ENCODE peak calls at places on chromosome 7, in ten cellular contexts. One of them, this sample, is unnamed.
A peak's percentile ranks its signal among the peaks of the same experiment; 100 is the strongest.

GRCh38 chr7:2661602-2662272 is 26.3 kb upstream of the AMZ1 start:
- DNase-seq in HL-60: no peak
- DNase-seq in cardiac fibroblast: no peak
- DNase-seq in CD8-positive, alpha-beta memory T cell: no peak
- DNase-seq in colonic mucosa: no peak
- DNase-seq in neuronal stem cell: no peak
- DNase-seq in endodermal cell: peak; percentile 71
- DNase-seq in IMR-90: no peak
- DNase-seq in gastrocnemius medialis: no peak
- DNase-seq in heart left ventricle: no peak
- DNase-seq in this sample: peak; percentile 65

GRCh38 chr7:131357282-131357880 is 29.7 kb downstream of the MKLN1 start:
- DNase-seq in HL-60: no peak
- DNase-seq in cardiac fibroblast: no peak
- DNase-seq in CD8-positive, alpha-beta memory T cell: no peak
- DNase-seq in colonic mucosa: no peak
- DNase-seq in neuronal stem cell: no peak
- DNase-seq in endodermal cell: no peak
- DNase-seq in IMR-90: no peak
- DNase-seq in gastrocnemius medialis: no peak
- DNase-seq in heart left ventricle: no peak
- DNase-seq in this sample: no peak

GRCh38 chr7:39688611-39689485 is 65.5 kb downstream of the RALA start:
- DNase-seq in HL-60: no peak
- DNase-seq in cardiac fibroblast: no peak
- DNase-seq in CD8-positive, alpha-beta memory T cell: no peak
- DNase-seq in colonic mucosa: no peak
- DNase-seq in neuronal stem cell: no peak
- DNase-seq in endodermal cell: no peak
- DNase-seq in IMR-90: no peak
- DNase-seq in gastrocnemius medialis: no peak
- DNase-seq in heart left ventricle: no peak
- DNase-seq in this sample: peak; percentile 46

GRCh38 chr7:388961-389701 is 99.2 kb downstream of the FOXL3 start:
- DNase-seq in HL-60: no peak
- DNase-seq in cardiac fibroblast: no peak
- DNase-seq in CD8-positive, alpha-beta memory T cell: no peak
- DNase-seq in colonic mucosa: peak; percentile 12
- DNase-seq in neuronal stem cell: no peak
- DNase-seq in endodermal cell: peak; percentile 17
- DNase-seq in IMR-90: no peak
- DNase-seq in gastrocnemius medialis: peak; percentile 4
- DNase-seq in heart left ventricle: no peak
- DNase-seq in this sample: no peak

GRCh38 chr7:70134029-70134445 is 535.8 kb downstream of the AUTS2 start:
- DNase-seq in HL-60: no peak
- DNase-seq in cardiac fibroblast: peak; percentile 5
- DNase-seq in CD8-positive, alpha-beta memory T cell: no peak
- DNase-seq in colonic mucosa: no peak
- DNase-seq in neuronal stem cell: no peak
- DNase-seq in endodermal cell: no peak
- DNase-seq in IMR-90: no peak
- DNase-seq in gastrocnemius medialis: no peak
- DNase-seq in heart left ventricle: no peak
- DNase-seq in this sample: no peak

GRCh38 chr7:5692845-5693278 is 88.6 kb downstream of the RNF216 start:
- DNase-seq in HL-60: no peak
- DNase-seq in cardiac fibroblast: peak; percentile 61
- DNase-seq in CD8-positive, alpha-beta memory T cell: no peak
- DNase-seq in colonic mucosa: no peak
- DNase-seq in neuronal stem cell: no peak
- DNase-seq in endodermal cell: no peak
- DNase-seq in IMR-90: peak; percentile 82
- DNase-seq in gastrocnemius medialis: no peak
- DNase-seq in heart left ventricle: no peak
- DNase-seq in this sample: no peak

GRCh38 chr7:13821152-13821787 is 168.2 kb downstream of the ETV1 start:
- DNase-seq in HL-60: no peak
- DNase-seq in cardiac fibroblast: no peak
- DNase-seq in CD8-positive, alpha-beta memory T cell: no peak
- DNase-seq in colonic mucosa: peak; percentile 29
- DNase-seq in neuronal stem cell: no peak
- DNase-seq in endodermal cell: no peak
- DNase-seq in IMR-90: peak; percentile 70
- DNase-seq in gastrocnemius medialis: no peak
- DNase-seq in heart left ventricle: no peak
- DNase-seq in this sample: no peak

GRCh38 chr7:141133646-141134045 is 59.8 kb downstream of the TMEM178B start:
- DNase-seq in HL-60: no peak
- DNase-seq in cardiac fibroblast: no peak
- DNase-seq in CD8-positive, alpha-beta memory T cell: no peak
- DNase-seq in colonic mucosa: no peak
- DNase-seq in neuronal stem cell: no peak
- DNase-seq in endodermal cell: no peak
- DNase-seq in IMR-90: no peak
- DNase-seq in gastrocnemius medialis: no peak
- DNase-seq in heart left ventricle: no peak
- DNase-seq in this sample: no peak

GRCh38 chr7:48171190-48171589 is at the start of gene ABCA13:
- DNase-seq in HL-60: no peak
- DNase-seq in cardiac fibroblast: no peak
- DNase-seq in CD8-positive, alpha-beta memory T cell: no peak
- DNase-seq in colonic mucosa: no peak
- DNase-seq in neuronal stem cell: no peak
- DNase-seq in endodermal cell: no peak
- DNase-seq in IMR-90: peak; percentile 43
- DNase-seq in gastrocnemius medialis: no peak
- DNase-seq in heart left ventricle: no peak
- DNase-seq in this sample: no peak

GRCh38 chr7:41882745-41883527 is 180.0 kb upstream of the INHBA start:
- DNase-seq in HL-60: no peak
- DNase-seq in cardiac fibroblast: no peak
- DNase-seq in CD8-positive, alpha-beta memory T cell: no peak
- DNase-seq in colonic mucosa: no peak
- DNase-seq in neuronal stem cell: no peak
- DNase-seq in endodermal cell: no peak
- DNase-seq in IMR-90: no peak
- DNase-seq in gastrocnemius medialis: no peak
- DNase-seq in heart left ventricle: no peak
- DNase-seq in this sample: no peak

GRCh38 chr7:41885078-41885477 is 182.2 kb upstream of the INHBA start:
- DNase-seq in HL-60: no peak
- DNase-seq in cardiac fibroblast: peak; percentile 36
- DNase-seq in CD8-positive, alpha-beta memory T cell: no peak
- DNase-seq in colonic mucosa: no peak
- DNase-seq in neuronal stem cell: no peak
- DNase-seq in endodermal cell: no peak
- DNase-seq in IMR-90: peak; percentile 64
- DNase-seq in gastrocnemius medialis: no peak
- DNase-seq in heart left ventricle: no peak
- DNase-seq in this sample: no peak

GRCh38 chr7:41881313-41882130 is 178.6 kb upstream of the INHBA start:
- DNase-seq in HL-60: peak; percentile 97
- DNase-seq in cardiac fibroblast: peak; percentile 27
- DNase-seq in CD8-positive, alpha-beta memory T cell: peak; percentile 72
- DNase-seq in colonic mucosa: peak; percentile 53
- DNase-seq in neuronal stem cell: no peak
- DNase-seq in endodermal cell: no peak
- DNase-seq in IMR-90: peak; percentile 89
- DNase-seq in gastrocnemius medialis: peak; percentile 14
- DNase-seq in heart left ventricle: peak; percentile 46
- DNase-seq in this sample: no peak

GRCh38 chr7:41880107-41880506 is 177.2 kb upstream of the INHBA start:
- DNase-seq in HL-60: no peak
- DNase-seq in cardiac fibroblast: peak; percentile 85
- DNase-seq in CD8-positive, alpha-beta memory T cell: no peak
- DNase-seq in colonic mucosa: no peak
- DNase-seq in neuronal stem cell: no peak
- DNase-seq in endodermal cell: no peak
- DNase-seq in IMR-90: peak; percentile 92
- DNase-seq in gastrocnemius medialis: no peak
- DNase-seq in heart left ventricle: no peak
- DNase-seq in this sample: no peak

DNA sequence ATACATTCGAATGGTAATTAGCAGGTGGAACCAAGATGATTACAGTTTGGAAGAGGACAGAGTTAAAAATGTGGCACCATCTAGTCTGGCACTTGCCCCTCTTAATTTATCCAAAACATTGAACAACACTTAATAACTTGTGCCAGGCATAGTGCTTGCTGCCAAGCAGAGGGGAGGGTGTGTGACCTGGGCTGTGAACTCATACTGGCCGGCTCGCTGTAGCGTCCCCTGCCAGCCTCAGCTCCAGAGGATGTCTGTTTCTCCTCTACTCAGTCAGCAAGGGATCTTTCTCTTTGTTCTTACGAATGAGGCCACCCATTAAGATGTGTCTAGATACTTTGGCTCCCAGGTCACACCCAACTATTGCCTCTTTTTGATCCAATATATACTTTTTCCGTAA is 179.4 kb upstream of the INHBA start:
- DNase-seq in HL-60: no peak
- DNase-seq in cardiac fibroblast: no peak
- DNase-seq in CD8-positive, alpha-beta memory T cell: no peak
- DNase-seq in colonic mucosa: no peak
- DNase-seq in neuronal stem cell: no peak
- DNase-seq in endodermal cell: no peak
- DNase-seq in IMR-90: no peak
- DNase-seq in gastrocnemius medialis: no peak
- DNase-seq in heart left ventricle: no peak
- DNase-seq in this sample: no peak
- H3K4me3 ChIP-seq in HL-60: no peak overlapping the region
- H3K4me3 ChIP-seq in cardiac fibroblast: no peak overlapping the region
- H3K4me3 ChIP-seq in CD8-positive, alpha-beta memory T cell: peak overlapping the region; percentile 41
- H3K4me3 ChIP-seq in colonic mucosa: no peak overlapping the region
- H3K4me3 ChIP-seq in neuronal stem cell: no peak overlapping the region
- H3K4me3 ChIP-seq in endodermal cell: no peak overlapping the region
- H3K4me3 ChIP-seq in IMR-90: no peak overlapping the region
- H3K4me3 ChIP-seq in gastrocnemius medialis: no peak overlapping the region
- H3K4me3 ChIP-seq in heart left ventricle: no peak overlapping the region
- H3K4me3 ChIP-seq in this sample: no peak overlapping the region

GRCh38 chr7:41940760-41941343 is 238.0 kb upstream of the INHBA start:
- DNase-seq in HL-60: peak; percentile 29
- DNase-seq in cardiac fibroblast: peak; percentile 84
- DNase-seq in CD8-positive, alpha-beta memory T cell: peak; percentile 28
- DNase-seq in colonic mucosa: peak; percentile 69
- DNase-seq in neuronal stem cell: peak; percentile 71
- DNase-seq in endodermal cell: peak; percentile 85
- DNase-seq in IMR-90: peak; percentile 79
- DNase-seq in gastrocnemius medialis: peak; percentile 53
- DNase-seq in heart left ventricle: peak; percentile 61
- DNase-seq in this sample: peak; percentile 86

GRCh38 chr7:41943098-41943577 is 240.2 kb upstream of the INHBA start:
- DNase-seq in HL-60: peak; percentile 56
- DNase-seq in cardiac fibroblast: peak; percentile 78
- DNase-seq in CD8-positive, alpha-beta memory T cell: peak; percentile 19
- DNase-seq in colonic mucosa: peak; percentile 90
- DNase-seq in neuronal stem cell: peak; percentile 75
- DNase-seq in endodermal cell: peak; percentile 95
- DNase-seq in IMR-90: peak; percentile 79
- DNase-seq in gastrocnemius medialis: peak; percentile 65
- DNase-seq in heart left ventricle: peak; percentile 80
- DNase-seq in this sample: peak; percentile 88

GRCh38 chr7:41938371-41938770 is 235.5 kb upstream of the INHBA start:
- DNase-seq in HL-60: no peak
- DNase-seq in cardiac fibroblast: no peak
- DNase-seq in CD8-positive, alpha-beta memory T cell: no peak
- DNase-seq in colonic mucosa: no peak
- DNase-seq in neuronal stem cell: no peak
- DNase-seq in endodermal cell: no peak
- DNase-seq in IMR-90: no peak
- DNase-seq in gastrocnemius medialis: no peak
- DNase-seq in heart left ventricle: no peak
- DNase-seq in this sample: no peak

DNA sequence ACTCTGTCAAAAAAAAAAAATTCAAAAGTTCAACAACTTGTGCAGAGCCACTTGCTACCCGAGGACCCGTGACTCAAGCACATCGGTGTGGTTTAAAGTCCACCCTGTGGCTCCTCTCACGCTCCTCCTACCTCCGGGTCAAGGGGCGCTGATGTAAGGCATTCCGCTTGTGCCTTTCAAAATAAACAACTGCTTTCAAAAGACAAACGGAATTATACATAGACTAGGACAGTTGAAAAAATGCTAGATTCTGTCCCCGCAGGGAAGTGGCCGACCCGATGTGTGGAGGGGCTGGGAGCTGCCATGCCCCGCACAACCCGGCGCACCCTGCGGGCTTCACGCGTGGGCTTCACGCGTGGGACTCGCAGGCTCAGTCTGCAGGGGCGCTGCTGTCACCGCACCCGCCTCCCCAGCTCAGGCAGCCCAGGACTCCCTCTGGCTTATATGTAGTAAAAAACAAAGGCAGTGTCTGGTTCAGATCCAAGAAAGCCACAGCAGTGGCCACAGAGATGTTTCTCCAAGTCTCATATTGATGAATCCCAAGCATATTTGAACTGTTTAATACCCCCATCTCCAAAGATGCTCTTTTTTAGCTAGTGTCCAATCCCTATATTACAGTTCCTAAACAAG is 239.7 kb upstream of the INHBA start:
- DNase-seq in HL-60: no peak
- DNase-seq in cardiac fibroblast: peak; percentile 15
- DNase-seq in CD8-positive, alpha-beta memory T cell: no peak
- DNase-seq in colonic mucosa: peak; percentile 78
- DNase-seq in neuronal stem cell: no peak
- DNase-seq in endodermal cell: peak; percentile 54
- DNase-seq in IMR-90: peak; percentile 90
- DNase-seq in gastrocnemius medialis: no peak
- DNase-seq in heart left ventricle: no peak
- DNase-seq in this sample: peak; percentile 45
- H3K4me3 ChIP-seq in HL-60: peak overlapping the region; percentile 3
- H3K4me3 ChIP-seq in cardiac fibroblast: peak overlapping the region; percentile 48
- H3K4me3 ChIP-seq in CD8-positive, alpha-beta memory T cell: no peak overlapping the region
- H3K4me3 ChIP-seq in colonic mucosa: peak overlapping the region; percentile 22
- H3K4me3 ChIP-seq in neuronal stem cell: no peak overlapping the region
- H3K4me3 ChIP-seq in endodermal cell: no peak overlapping the region
- H3K4me3 ChIP-seq in IMR-90: peak overlapping the region; percentile 23
- H3K4me3 ChIP-seq in gastrocnemius medialis: peak overlapping the region; percentile 3
- H3K4me3 ChIP-seq in heart left ventricle: peak overlapping the region; percentile 11
- H3K4me3 ChIP-seq in this sample: peak overlapping the region; percentile 49

GRCh38 chr7:147509859-147510542 is 1080.6 kb upstream of the C7orf33 start:
- DNase-seq in HL-60: no peak
- DNase-seq in cardiac fibroblast: peak; percentile 21
- DNase-seq in CD8-positive, alpha-beta memory T cell: no peak
- DNase-seq in colonic mucosa: no peak
- DNase-seq in neuronal stem cell: no peak
- DNase-seq in endodermal cell: no peak
- DNase-seq in IMR-90: peak; percentile 55
- DNase-seq in gastrocnemius medialis: no peak
- DNase-seq in heart left ventricle: no peak
- DNase-seq in this sample: no peak
- H3K4me3 ChIP-seq in HL-60: no peak overlapping the region
- H3K4me3 ChIP-seq in cardiac fibroblast: no peak overlapping the region
- H3K4me3 ChIP-seq in CD8-positive, alpha-beta memory T cell: no peak overlapping the region
- H3K4me3 ChIP-seq in colonic mucosa: no peak overlapping the region
- H3K4me3 ChIP-seq in neuronal stem cell: no peak overlapping the region
- H3K4me3 ChIP-seq in endodermal cell: no peak overlapping the region
- H3K4me3 ChIP-seq in IMR-90: no peak overlapping the region
- H3K4me3 ChIP-seq in gastrocnemius medialis: no peak overlapping the region
- H3K4me3 ChIP-seq in heart left ventricle: no peak overlapping the region
- H3K4me3 ChIP-seq in this sample: no peak overlapping the region

DNA sequence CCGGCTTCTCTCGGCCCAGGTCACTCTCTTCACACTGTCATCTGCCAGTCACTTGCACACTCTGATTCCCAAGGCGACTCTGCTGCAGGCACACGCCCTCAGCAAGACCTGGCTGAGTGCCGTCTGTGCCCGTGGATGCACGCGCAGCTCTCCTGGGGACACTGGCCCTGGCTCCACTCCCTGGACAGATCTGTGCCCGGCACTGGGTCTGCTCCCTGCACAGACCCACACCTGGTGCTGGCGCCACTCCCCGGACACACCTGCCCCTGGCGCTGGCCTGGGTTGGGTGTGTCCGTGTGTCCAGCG is 133.2 kb downstream of the DNAJB6 start:
- DNase-seq in HL-60: no peak
- DNase-seq in cardiac fibroblast: no peak
- DNase-seq in CD8-positive, alpha-beta memory T cell: no peak
- DNase-seq in colonic mucosa: no peak
- DNase-seq in neuronal stem cell: no peak
- DNase-seq in endodermal cell: peak; percentile 31
- DNase-seq in IMR-90: no peak
- DNase-seq in gastrocnemius medialis: no peak
- DNase-seq in heart left ventricle: no peak
- DNase-seq in this sample: no peak
- H3K4me3 ChIP-seq in HL-60: no peak overlapping the region
- H3K4me3 ChIP-seq in cardiac fibroblast: no peak overlapping the region
- H3K4me3 ChIP-seq in CD8-positive, alpha-beta memory T cell: no peak overlapping the region
- H3K4me3 ChIP-seq in colonic mucosa: no peak overlapping the region
- H3K4me3 ChIP-seq in neuronal stem cell: no peak overlapping the region
- H3K4me3 ChIP-seq in endodermal cell: no peak overlapping the region
- H3K4me3 ChIP-seq in IMR-90: no peak overlapping the region
- H3K4me3 ChIP-seq in gastrocnemius medialis: no peak overlapping the region
- H3K4me3 ChIP-seq in heart left ventricle: no peak overlapping the region
- H3K4me3 ChIP-seq in this sample: no peak overlapping the region